ENCODE peak calls at places on chromosomes 4 and X, in five cellular contexts. D is GM10248, I is omental fat pad, K is mucosa of descending colon, T is natural killer cell. J is an unnamed sample.

GRCh38 chr4:144174401-144175067 is 34.0 kb upstream of the GYPA start:
- DNase-seq in D (peak; percentile 41), I (no peak), T (no peak), K (no peak), J (no peak)

GRCh38 chrX:148316446-148316845 is 184.0 kb upstream of the AFF2 start:
- DNase-seq in T (no peak), D (no peak), K (no peak), I (no peak), J (no peak)

GRCh38 chr4:5370286-5370685 is 319.0 kb downstream of the STK32B start:
- DNase-seq in T (no peak), K (no peak), D (no peak), I (no peak), J (no peak)

GRCh38 chr4:174284181-174284886 is 623 bp downstream of the CEP44 start:
- DNase-seq in K (no peak), I (no peak), T (no peak), D (no peak), J (no peak)

GRCh38 chrX:46626566-46626965 is 53.0 kb downstream of the CHST7 start:
- DNase-seq in D (no peak), I (no peak), T (no peak), K (no peak), J (no peak)

GRCh38 chr4:17781072-17781830 is at the start of gene FAM184B:
- DNase-seq in D (no peak), K (no peak), I (no peak), T (no peak), J (no peak)

GRCh38 chr4:122364700-122365404 is 14.0 kb upstream of the ADAD1 start:
- DNase-seq in K (peak; percentile 55), I (no peak), T (no peak), D (no peak), J (no peak)

GRCh38 chr4:183588691-183589090 is 70.3 kb downstream of the RWDD4 start:
- DNase-seq in I (no peak), D (no peak), T (no peak), K (no peak), J (no peak)

GRCh38 chr4:91147067-91147466 is 1019.9 kb downstream of the CCSER1 start:
- DNase-seq in K (peak; percentile 19), I (no peak), T (no peak), D (no peak), J (no peak)

GRCh38 chr4:80386281-80386886 is 50.9 kb downstream of the CFAP299 start:
- DNase-seq in I (no peak), T (no peak), K (no peak), D (no peak), J (no peak)

GRCh38 chr4:19002170-19002569 is 980.6 kb upstream of the LCORL start:
- DNase-seq in I (no peak), T (no peak), D (no peak), K (no peak), J (no peak)

GRCh38 chr4:11596989-11597388 is 168.3 kb upstream of the HS3ST1 start:
- DNase-seq in D (no peak), T (no peak), I (no peak), K (no peak), J (no peak)

GRCh38 chr4:176814770-176815169 is 22.0 kb upstream of the VEGFC start:
- DNase-seq in I (no peak), T (no peak), K (no peak), D (no peak), J (no peak)

GRCh38 chrX:129701624-129702069 is 37.1 kb upstream of the XPNPEP2 start:
- DNase-seq in D (no peak), I (no peak), T (no peak), K (peak; percentile 60), J (no peak)

GRCh38 chr4:139368990-139369389 is 66.7 kb upstream of the NDUFC1 start:
- DNase-seq in K (no peak), D (no peak), T (no peak), I (no peak), J (no peak)

GRCh38 chrX:127187095-127187494 is 367.6 kb downstream of the PRR32 start:
- DNase-seq in K (no peak), D (no peak), I (no peak), T (no peak), J (no peak)

GRCh38 chrX:69361286-69361926 is 142.7 kb upstream of the NALF2 start:
- DNase-seq in K (no peak), D (no peak), I (no peak), T (no peak), J (peak; percentile 7)

GRCh38 chrX:12895856-12896255 is 10.6 kb upstream of the TLR8 start:
- DNase-seq in K (no peak), D (no peak), T (no peak), I (no peak), J (no peak)

GRCh38 chr4:100907465-100908454 is 389.9 kb upstream of the EMCN start:
- DNase-seq in I (no peak), K (no peak), T (no peak), D (no peak), J (no peak)

GRCh38 chr4:125322363-125322730 is 7.6 kb downstream of the FAT4 start:
- DNase-seq in K (no peak), D (no peak), I (no peak), T (no peak), J (no peak)

GRCh38 chr4:37865450-37865849 is 25.4 kb upstream of the TBC1D1 start:
- DNase-seq in I (no peak), D (no peak), K (no peak), T (no peak), J (no peak)

GRCh38 chr4:3407930-3408792 is 33.6 kb upstream of the HGFAC start:
- DNase-seq in I (no peak), K (no peak), T (no peak), D (no peak), J (no peak)

GRCh38 chrX:72041166-72041565 is 90.5 kb downstream of the RTL5 start:
- DNase-seq in T (no peak), K (no peak), I (no peak), D (no peak), J (no peak)

GRCh38 chr4:173556398-173557131 is 26.5 kb upstream of the HAND2 start:
- DNase-seq in I (no peak), D (no peak), K (no peak), T (no peak), J (no peak)

GRCh38 chr4:37561196-37561802 is 124.9 kb downstream of the RELL1 start:
- DNase-seq in T (no peak), D (no peak), K (no peak), I (no peak), J (no peak)

GRCh38 chr4:53674891-53675290 is 83.6 kb upstream of the LNX1 start:
- DNase-seq in T (no peak), I (no peak), D (no peak), K (no peak), J (no peak)

GRCh38 chr4:17721496-17722360 is 59.7 kb downstream of the FAM184B start:
- DNase-seq in D (no peak), T (no peak), I (no peak), K (no peak), J (no peak)

GRCh38 chr4:156771171-156771837 is 200.3 kb downstream of the PDGFC start:
- DNase-seq in D (no peak), I (no peak), K (no peak), T (no peak), J (no peak)

GRCh38 chrX:136115124-136115908 is 32.0 kb upstream of the FHL1 start:
- DNase-seq in K (no peak), T (no peak), I (no peak), D (no peak), J (no peak)

GRCh38 chr4:122383341-122383740 is 4.5 kb downstream of the ADAD1 start:
- DNase-seq in I (no peak), T (no peak), D (no peak), K (no peak), J (no peak)

GRCh38 chr4:85411386-85411785 is 63.6 kb upstream of the ARHGAP24 start:
- DNase-seq in K (no peak), I (no peak), T (no peak), D (no peak), J (no peak)

GRCh38 chr4:146465628-146466027 is 56.1 kb downstream of the SLC10A7 start:
- DNase-seq in T (no peak), I (no peak), D (no peak), K (no peak), J (no peak)

GRCh38 chr4:121819216-121819980 is 4.3 kb downstream of the CCNA2 start:
- DNase-seq in T (no peak), D (no peak), K (no peak), I (no peak), J (no peak)

GRCh38 chrX:107646736-107647135 is 18.4 kb downstream of the PRPS1 start:
- DNase-seq in T (no peak), K (no peak), I (no peak), D (no peak), J (no peak)

GRCh38 chr4:25658357-25658771 is 2.7 kb downstream of the SLC34A2 start:
- DNase-seq in K (no peak), T (no peak), I (no peak), D (no peak), J (no peak)

GRCh38 chr4:148095346-148095923 is 346.8 kb downstream of the NR3C2 start:
- DNase-seq in I (no peak), T (no peak), K (no peak), D (no peak), J (no peak)

GRCh38 chr4:80321776-80322175 is 13.8 kb upstream of the CFAP299 start:
- DNase-seq in K (no peak), D (no peak), I (no peak), T (no peak), J (no peak)

GRCh38 chrX:74211911-74212310 is 92.1 kb upstream of the ZCCHC13 start:
- DNase-seq in I (no peak), D (no peak), K (no peak), T (no peak), J (no peak)
- TF ChIP-seq CTCF in I (no peak), D (no peak), K (no peak), T (no peak), J (no peak)

GRCh38 chr4:87103691-87104187 is 116.7 kb downstream of the KLHL8 start:
- DNase-seq in I (no peak), K (no peak), T (no peak), D (no peak), J (no peak)
- TF ChIP-seq CTCF in I (no peak), K (no peak), T (no peak), D (no peak), J (no peak)

GRCh38 chrX:48703642-48704481 is 7.3 kb downstream of the SUV39H1 start:
- DNase-seq in I (no peak), D (no peak), K (no peak), T (no peak), J (no peak)
- TF ChIP-seq CTCF in I (no peak), D (no peak), K (no peak), T (no peak), J (no peak)

GRCh38 chrX:140701480-140701879 is 8.1 kb upstream of the LINC00632 start:
- DNase-seq in K (no peak), D (no peak), I (no peak), T (no peak), J (no peak)
- TF ChIP-seq CTCF in K (no peak), D (no peak), I (no peak), T (no peak), J (no peak)

J was measured in CD8-positive, alpha-beta T cell.